ENCODE peak calls at places on chromosomes 2 and 18, in six cellular contexts. One of them, this sample, is unnamed.
A peak's percentile ranks its signal among the peaks of the same experiment; 100 is the strongest.

GRCh38 chr18:72107647-72108046 is 436.5 kb downstream of the CBLN2 start:
- DNase-seq in lung: no peak
- DNase-seq in Caco-2: no peak
- DNase-seq in PC-3: peak; percentile 64
- DNase-seq in Panc1: no peak
- DNase-seq in cardiac muscle cell: peak; percentile 4
- DNase-seq in this sample: no peak

GRCh38 chr2:216110620-216111019 is 1.5 kb downstream of the XRCC5 start:
- DNase-seq in lung: no peak
- DNase-seq in Caco-2: no peak
- DNase-seq in PC-3: no peak
- DNase-seq in Panc1: no peak
- DNase-seq in cardiac muscle cell: no peak
- DNase-seq in this sample: no peak

GRCh38 chr2:20603791-20604190 is 47.1 kb downstream of the HS1BP3 start:
- DNase-seq in lung: no peak
- DNase-seq in Caco-2: peak; percentile 12
- DNase-seq in PC-3: no peak
- DNase-seq in Panc1: no peak
- DNase-seq in cardiac muscle cell: no peak
- DNase-seq in this sample: no peak

GRCh38 chr18:6557052-6557451 is 142.3 kb upstream of the L3MBTL4 start:
- DNase-seq in lung: no peak
- DNase-seq in Caco-2: peak; percentile 79
- DNase-seq in PC-3: no peak
- DNase-seq in Panc1: no peak
- DNase-seq in cardiac muscle cell: peak; percentile 96
- DNase-seq in this sample: no peak

GRCh38 chr2:59888015-59888414 is 665.4 kb downstream of the BCL11A start:
- DNase-seq in lung: no peak
- DNase-seq in Caco-2: no peak
- DNase-seq in PC-3: no peak
- DNase-seq in Panc1: no peak
- DNase-seq in cardiac muscle cell: no peak
- DNase-seq in this sample: no peak

GRCh38 chr2:25000503-25001328 is 29.0 kb upstream of the DNAJC27 start:
- DNase-seq in lung: no peak
- DNase-seq in Caco-2: no peak
- DNase-seq in PC-3: no peak
- DNase-seq in Panc1: no peak
- DNase-seq in cardiac muscle cell: no peak
- DNase-seq in this sample: no peak

GRCh38 chr2:36459725-36460137 is 104.2 kb downstream of the CRIM1 start:
- DNase-seq in lung: peak; percentile 38
- DNase-seq in Caco-2: peak; percentile 89
- DNase-seq in PC-3: peak; percentile 81
- DNase-seq in Panc1: no peak
- DNase-seq in cardiac muscle cell: peak; percentile 78
- DNase-seq in this sample: no peak

GRCh38 chr2:6823111-6823510 is 42.6 kb downstream of the CMPK2 start:
- DNase-seq in lung: no peak
- DNase-seq in Caco-2: no peak
- DNase-seq in PC-3: no peak
- DNase-seq in Panc1: no peak
- DNase-seq in cardiac muscle cell: no peak
- DNase-seq in this sample: no peak

GRCh38 chr2:8631465-8632005 is 50.3 kb upstream of the ID2 start:
- DNase-seq in lung: no peak
- DNase-seq in Caco-2: no peak
- DNase-seq in PC-3: no peak
- DNase-seq in Panc1: no peak
- DNase-seq in cardiac muscle cell: no peak
- DNase-seq in this sample: no peak

GRCh38 chr2:11111811-11112425 is 43.3 kb upstream of the SLC66A3 start:
- DNase-seq in lung: no peak
- DNase-seq in Caco-2: peak; percentile 27
- DNase-seq in PC-3: no peak
- DNase-seq in Panc1: no peak
- DNase-seq in cardiac muscle cell: no peak
- DNase-seq in this sample: no peak

GRCh38 chr2:176763871-176764404 is 448.7 kb upstream of the HNRNPA3 start:
- DNase-seq in lung: no peak
- DNase-seq in Caco-2: no peak
- DNase-seq in PC-3: no peak
- DNase-seq in Panc1: no peak
- DNase-seq in cardiac muscle cell: peak; percentile 16
- DNase-seq in this sample: no peak

GRCh38 chr2:64203131-64204005 is 59.1 kb upstream of the PELI1 start:
- DNase-seq in lung: no peak
- DNase-seq in Caco-2: no peak
- DNase-seq in PC-3: peak; percentile 73
- DNase-seq in Panc1: no peak
- DNase-seq in cardiac muscle cell: peak; percentile 18
- DNase-seq in this sample: no peak

GRCh38 chr2:146818122-146818521 is 1026.7 kb upstream of the ACVR2A start:
- DNase-seq in lung: no peak
- DNase-seq in Caco-2: no peak
- DNase-seq in PC-3: peak; percentile 59
- DNase-seq in Panc1: no peak
- DNase-seq in cardiac muscle cell: no peak
- DNase-seq in this sample: no peak

GRCh38 chr2:65794994-65795393 is 362.6 kb upstream of the SPRED2 start:
- DNase-seq in lung: no peak
- DNase-seq in Caco-2: no peak
- DNase-seq in PC-3: no peak
- DNase-seq in Panc1: no peak
- DNase-seq in cardiac muscle cell: no peak
- DNase-seq in this sample: no peak

GRCh38 chr2:46684661-46685060 is 205.3 kb downstream of the TMEM247 start:
- DNase-seq in lung: no peak
- DNase-seq in Caco-2: no peak
- DNase-seq in PC-3: peak; percentile 47
- DNase-seq in Panc1: no peak
- DNase-seq in cardiac muscle cell: no peak
- DNase-seq in this sample: no peak

GRCh38 chr18:24263078-24263477 is 124.2 kb downstream of the CABYR start:
- DNase-seq in lung: no peak
- DNase-seq in Caco-2: no peak
- DNase-seq in PC-3: no peak
- DNase-seq in Panc1: no peak
- DNase-seq in cardiac muscle cell: no peak
- DNase-seq in this sample: no peak

GRCh38 chr2:127619191-127619590 is 26.8 kb upstream of the GPR17 start:
- DNase-seq in lung: no peak
- DNase-seq in Caco-2: peak; percentile 18
- DNase-seq in PC-3: no peak
- DNase-seq in Panc1: no peak
- DNase-seq in cardiac muscle cell: no peak
- DNase-seq in this sample: no peak

GRCh38 chr2:236994361-236994760 is 91.3 kb upstream of the COPS8 start:
- DNase-seq in lung: no peak
- DNase-seq in Caco-2: no peak
- DNase-seq in PC-3: no peak
- DNase-seq in Panc1: no peak
- DNase-seq in cardiac muscle cell: no peak
- DNase-seq in this sample: no peak

GRCh38 chr2:32925283-32925682 is 21.5 kb upstream of the LTBP1 start:
- DNase-seq in lung: no peak
- DNase-seq in Caco-2: no peak
- DNase-seq in PC-3: no peak
- DNase-seq in Panc1: no peak
- DNase-seq in cardiac muscle cell: no peak
- DNase-seq in this sample: no peak

GRCh38 chr2:181411105-181411849 is 45.9 kb upstream of the ITGA4 start:
- DNase-seq in lung: no peak
- DNase-seq in Caco-2: peak; percentile 38
- DNase-seq in PC-3: no peak
- DNase-seq in Panc1: no peak
- DNase-seq in cardiac muscle cell: peak; percentile 35
- DNase-seq in this sample: no peak

GRCh38 chr2:140863713-140864112 is 1267.1 kb downstream of the LRP1B start:
- DNase-seq in lung: no peak
- DNase-seq in Caco-2: no peak
- DNase-seq in PC-3: peak; percentile 76
- DNase-seq in Panc1: peak; percentile 39
- DNase-seq in cardiac muscle cell: peak; percentile 52
- DNase-seq in this sample: no peak

GRCh38 chr18:3605562-3606443 is 155.8 kb downstream of the TGIF1 start:
- DNase-seq in lung: no peak
- DNase-seq in Caco-2: no peak
- DNase-seq in PC-3: peak; percentile 47
- DNase-seq in Panc1: no peak
- DNase-seq in cardiac muscle cell: no peak
- DNase-seq in this sample: no peak

GRCh38 chr2:237591021-237591370 is 462 bp upstream of the RAB17 start:
- DNase-seq in lung: peak; percentile 80
- DNase-seq in Caco-2: peak; percentile 85
- DNase-seq in PC-3: peak; percentile 87
- DNase-seq in Panc1: no peak
- DNase-seq in cardiac muscle cell: no peak
- DNase-seq in this sample: no peak

GRCh38 chr2:119483896-119484718 is 40.2 kb downstream of the SCTR start:
- DNase-seq in lung: peak; percentile 21
- DNase-seq in Caco-2: no peak
- DNase-seq in PC-3: no peak
- DNase-seq in Panc1: no peak
- DNase-seq in cardiac muscle cell: no peak
- DNase-seq in this sample: no peak

GRCh38 chr2:74917702-74918619 is 40.5 kb upstream of the POLE4 start:
- DNase-seq in lung: peak; percentile 33
- DNase-seq in Caco-2: peak; percentile 79
- DNase-seq in PC-3: peak; percentile 94
- DNase-seq in Panc1: peak; percentile 64
- DNase-seq in cardiac muscle cell: peak; percentile 44
- DNase-seq in this sample: no peak

GRCh38 chr2:61889212-61889956 is 928 bp upstream of the CCT4 start:
- DNase-seq in lung: no peak
- DNase-seq in Caco-2: no peak
- DNase-seq in PC-3: no peak
- DNase-seq in Panc1: no peak
- DNase-seq in cardiac muscle cell: no peak
- DNase-seq in this sample: no peak

GRCh38 chr2:48250474-48250844 is 279.5 kb upstream of the STON1 start:
- DNase-seq in lung: no peak
- DNase-seq in Caco-2: no peak
- DNase-seq in PC-3: no peak
- DNase-seq in Panc1: no peak
- DNase-seq in cardiac muscle cell: no peak
- DNase-seq in this sample: no peak

GRCh38 chr2:85710687-85711577 is 16.8 kb downstream of the GNLY start:
- DNase-seq in lung: peak; percentile 97
- DNase-seq in Caco-2: no peak
- DNase-seq in PC-3: no peak
- DNase-seq in Panc1: no peak
- DNase-seq in cardiac muscle cell: no peak
- DNase-seq in this sample: peak; percentile 62

GRCh38 chr2:103161456-103162289 is 399.8 kb downstream of the TMEM182 start:
- DNase-seq in lung: no peak
- DNase-seq in Caco-2: no peak
- DNase-seq in PC-3: peak; percentile 63
- DNase-seq in Panc1: peak; percentile 12
- DNase-seq in cardiac muscle cell: peak; percentile 76
- DNase-seq in this sample: no peak

GRCh38 chr2:182726473-182726872 is 10.4 kb downstream of the DNAJC10 start:
- DNase-seq in lung: no peak
- DNase-seq in Caco-2: no peak
- DNase-seq in PC-3: no peak
- DNase-seq in Panc1: no peak
- DNase-seq in cardiac muscle cell: no peak
- DNase-seq in this sample: no peak
- H3K4me3 ChIP-seq in lung: no peak overlapping the region
- H3K4me3 ChIP-seq in Caco-2: no peak overlapping the region
- H3K4me3 ChIP-seq in PC-3: no peak overlapping the region
- H3K4me3 ChIP-seq in Panc1: no peak overlapping the region
- H3K4me3 ChIP-seq in cardiac muscle cell: no peak overlapping the region
- H3K4me3 ChIP-seq in this sample: no peak overlapping the region

GRCh38 chr2:95149397-95149984 is 10.2 kb downstream of the ZNF514 start:
- DNase-seq in lung: no peak
- DNase-seq in Caco-2: no peak
- DNase-seq in PC-3: no peak
- DNase-seq in Panc1: no peak
- DNase-seq in cardiac muscle cell: no peak
- DNase-seq in this sample: no peak
- H3K9me3 ChIP-seq in lung: peaks cover 47% of the 10 kb centered on the region
- H3K9me3 ChIP-seq in Caco-2: peaks cover 73% of the 10 kb centered on the region
- H3K9me3 ChIP-seq in PC-3: peaks cover 78% of the 10 kb centered on the region
- H3K9me3 ChIP-seq in Panc1: peaks cover 92% of the 10 kb centered on the region
- H3K9me3 ChIP-seq in cardiac muscle cell: peaks cover 12% of the 10 kb centered on the region
- H3K9me3 ChIP-seq in this sample: peaks cover 98% of the 10 kb centered on the region

DNA sequence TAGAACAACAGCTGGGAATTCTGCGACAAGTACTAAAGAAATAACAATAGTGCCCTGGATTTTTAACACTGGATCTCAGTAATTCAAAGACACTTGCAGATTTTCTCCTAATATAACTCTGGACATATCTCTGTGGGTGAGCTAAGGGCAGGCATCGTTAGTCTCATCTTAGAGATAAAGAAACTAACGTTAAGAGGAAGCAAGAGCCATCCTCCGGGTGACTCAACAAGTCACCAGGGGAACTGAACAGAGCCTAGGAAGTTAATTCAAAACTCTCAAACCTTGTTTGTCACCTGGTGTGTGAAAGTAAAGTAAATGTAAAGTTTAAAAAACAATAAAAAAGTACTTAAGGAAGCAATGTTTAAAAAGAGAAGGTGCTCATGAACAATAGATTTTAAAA is 41.6 kb upstream of the NRP2 start:
- DNase-seq in lung: no peak
- DNase-seq in Caco-2: no peak
- DNase-seq in PC-3: no peak
- DNase-seq in Panc1: no peak
- DNase-seq in cardiac muscle cell: no peak
- DNase-seq in this sample: no peak
- TF ChIP-seq CTCF in lung: no peak
- TF ChIP-seq CTCF in Caco-2: no peak
- TF ChIP-seq CTCF in PC-3: no peak
- TF ChIP-seq CTCF in Panc1: no peak
- TF ChIP-seq CTCF in cardiac muscle cell: no peak
- TF ChIP-seq CTCF in this sample: no peak

DNA sequence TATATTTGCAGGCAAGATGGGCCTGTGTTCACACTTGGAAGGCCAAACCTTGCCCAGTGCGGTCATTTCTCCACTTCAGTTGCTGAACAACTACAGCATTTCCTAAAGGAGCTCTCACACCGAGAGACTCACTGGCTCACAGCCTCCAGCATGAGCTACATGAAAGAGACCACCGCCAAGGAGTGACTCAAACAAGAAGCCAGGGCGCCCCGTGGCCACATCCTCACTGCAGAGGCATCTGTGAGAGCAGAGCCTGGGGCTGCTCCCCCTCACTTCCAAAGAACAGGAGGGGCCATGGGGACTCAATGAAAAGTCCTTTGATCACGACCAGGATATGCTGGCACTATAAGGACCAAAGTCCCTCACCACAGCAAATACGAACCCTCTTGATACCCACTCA is 50.0 kb downstream of the TMEM163 start:
- DNase-seq in lung: peak; percentile 52
- DNase-seq in Caco-2: no peak
- DNase-seq in PC-3: no peak
- DNase-seq in Panc1: no peak
- DNase-seq in cardiac muscle cell: no peak
- DNase-seq in this sample: no peak
- H3K4me3 ChIP-seq in lung: no peak overlapping the region
- H3K4me3 ChIP-seq in Caco-2: no peak overlapping the region
- H3K4me3 ChIP-seq in PC-3: no peak overlapping the region
- H3K4me3 ChIP-seq in Panc1: no peak overlapping the region
- H3K4me3 ChIP-seq in cardiac muscle cell: no peak overlapping the region
- H3K4me3 ChIP-seq in this sample: no peak overlapping the region